ENCODE peak calls at places on chromosomes 16 and 17, in ten cellular contexts. M is brain microvascular endothelial cell; A is neural crest cell; H is psoas muscle; T is CD4-positive, alpha-beta T cell; L is body of pancreas; S is dorsolateral prefrontal cortex; I is type B pancreatic cell; E is upper lobe of left lung; R is esophagus squamous epithelium. W is an unnamed sample.

GRCh38 chr16:11949527-11949926 is 7.7 kb upstream of the NPIPB2 start:
- DNase-seq in M (peak), A (peak), H (no peak), T (no peak), L (peak), S (peak), I (no peak), E (no peak), R (no peak), W (peak)

GRCh38 chr17:45143767-45144198 is 4.5 kb upstream of the HEXIM1 start:
- DNase-seq in M (peak), A (no peak), H (peak), T (peak), L (peak), S (peak), I (no peak), E (peak), R (no peak), W (peak)

GRCh38 chr16:89334461-89334860 is 117.0 kb downstream of the ZNF778 start:
- DNase-seq in M (no peak), A (no peak), H (no peak), T (no peak), L (no peak), S (no peak), I (no peak), E (peak), R (no peak), W (no peak)

GRCh38 chr17:40551874-40552768 is 13.2 kb downstream of the CCR7 start:
- DNase-seq in M (peak), A (no peak), H (peak), T (peak), L (peak), S (peak), I (peak), E (peak), R (no peak), W (peak)

GRCh38 chr16:4676826-4677225 is 16.5 kb upstream of the NUDT16L1 start:
- DNase-seq in M (no peak), A (no peak), H (no peak), T (no peak), L (no peak), S (no peak), I (no peak), E (no peak), R (no peak), W (no peak)

GRCh38 chr16:65038125-65038524 is 83.7 kb downstream of the CDH11 start:
- DNase-seq in M (no peak), A (no peak), H (no peak), T (no peak), L (no peak), S (no peak), I (no peak), E (no peak), R (no peak), W (no peak)

GRCh38 chr16:30510392-30510938 is 15.9 kb downstream of the ZNF768 start:
- DNase-seq in M (no peak), A (no peak), H (no peak), T (no peak), L (no peak), S (no peak), I (no peak), E (no peak), R (no peak), W (no peak)

GRCh38 chr16:87457724-87458423 is 35.0 kb downstream of the ZCCHC14 start:
- DNase-seq in M (peak), A (no peak), H (no peak), T (peak), L (no peak), S (no peak), I (no peak), E (peak), R (no peak), W (peak)

GRCh38 chr17:48045270-48046001 is 2.7 kb upstream of the NFE2L1 start:
- DNase-seq in M (no peak), A (no peak), H (no peak), T (no peak), L (peak), S (no peak), I (no peak), E (no peak), R (no peak), W (no peak)

GRCh38 chr17:17713839-17714238 is 32.6 kb downstream of the RAI1 start:
- DNase-seq in M (peak), A (no peak), H (no peak), T (no peak), L (no peak), S (peak), I (no peak), E (no peak), R (no peak), W (peak)

GRCh38 chr16:3878610-3879009 is 1.9 kb downstream of the CREBBP start:
- DNase-seq in M (no peak), A (no peak), H (no peak), T (no peak), L (no peak), S (no peak), I (no peak), E (no peak), R (no peak), W (peak)

GRCh38 chr17:35612924-35613521 is 25.9 kb downstream of the AP2B1 start:
- DNase-seq in M (peak), A (peak), H (peak), T (peak), L (peak), S (peak), I (no peak), E (no peak), R (no peak), W (peak)

GRCh38 chr17:26792486-26792885 is 501.4 kb upstream of the WSB1 start:
- DNase-seq in M (no peak), A (no peak), H (no peak), T (no peak), L (no peak), S (no peak), I (no peak), E (no peak), R (no peak), W (no peak)

GRCh38 chr17:19336938-19337711 is 25.4 kb downstream of the B9D1 start:
- DNase-seq in M (peak), A (no peak), H (no peak), T (no peak), L (no peak), S (peak), I (no peak), E (no peak), R (no peak), W (no peak)

GRCh38 chr17:4789951-4790704 is 1.4 kb downstream of the GLTPD2 start:
- DNase-seq in M (peak), A (peak), H (peak), T (peak), L (peak), S (peak), I (peak), E (peak), R (peak), W (peak)

GRCh38 chr16:15041260-15042011 is 14.4 kb downstream of the NTAN1 start:
- DNase-seq in M (peak), A (no peak), H (peak), T (no peak), L (no peak), S (peak), I (no peak), E (peak), R (no peak), W (no peak)

GRCh38 chr16:14097182-14097951 is 26.2 kb downstream of the MRTFB start:
- DNase-seq in M (no peak), A (no peak), H (no peak), T (no peak), L (peak), S (no peak), I (no peak), E (no peak), R (no peak), W (peak)

GRCh38 chr16:69123894-69124293 is 8.5 kb downstream of the CHTF8 start:
- DNase-seq in M (peak), A (peak), H (no peak), T (peak), L (peak), S (peak), I (no peak), E (no peak), R (no peak), W (peak)

GRCh38 chr17:81579821-81580321 is 27.7 kb upstream of the FAAP100 start:
- DNase-seq in M (peak), A (no peak), H (no peak), T (no peak), L (no peak), S (no peak), I (no peak), E (no peak), R (no peak), W (peak)

GRCh38 chr16:53600076-53600475 is 97.1 kb upstream of the AKTIP start:
- DNase-seq in M (no peak), A (no peak), H (no peak), T (no peak), L (no peak), S (no peak), I (no peak), E (no peak), R (no peak), W (peak)

GRCh38 chr17:72514888-72515287 is 394.1 kb downstream of the SOX9 start:
- DNase-seq in M (peak), A (no peak), H (no peak), T (no peak), L (no peak), S (peak), I (no peak), E (no peak), R (no peak), W (no peak)

GRCh38 chr17:13003927-13004326 is 13.9 kb downstream of the ELAC2 start:
- DNase-seq in M (no peak), A (no peak), H (no peak), T (no peak), L (no peak), S (no peak), I (no peak), E (no peak), R (no peak), W (no peak)

GRCh38 chr17:13001991-13002615 is 15.7 kb downstream of the ELAC2 start:
- DNase-seq in M (no peak), A (no peak), H (no peak), T (no peak), L (no peak), S (no peak), I (no peak), E (no peak), R (no peak), W (no peak)

GRCh38 chr17:13002761-13003453 is 14.9 kb downstream of the ELAC2 start:
- DNase-seq in M (peak), A (peak), H (peak), T (peak), L (peak), S (peak), I (peak), E (no peak), R (no peak), W (peak)

GRCh38 chr17:13004336-13004735 is 13.5 kb downstream of the ELAC2 start:
- DNase-seq in M (no peak), A (no peak), H (no peak), T (no peak), L (no peak), S (no peak), I (no peak), E (no peak), R (no peak), W (no peak)

DNA sequence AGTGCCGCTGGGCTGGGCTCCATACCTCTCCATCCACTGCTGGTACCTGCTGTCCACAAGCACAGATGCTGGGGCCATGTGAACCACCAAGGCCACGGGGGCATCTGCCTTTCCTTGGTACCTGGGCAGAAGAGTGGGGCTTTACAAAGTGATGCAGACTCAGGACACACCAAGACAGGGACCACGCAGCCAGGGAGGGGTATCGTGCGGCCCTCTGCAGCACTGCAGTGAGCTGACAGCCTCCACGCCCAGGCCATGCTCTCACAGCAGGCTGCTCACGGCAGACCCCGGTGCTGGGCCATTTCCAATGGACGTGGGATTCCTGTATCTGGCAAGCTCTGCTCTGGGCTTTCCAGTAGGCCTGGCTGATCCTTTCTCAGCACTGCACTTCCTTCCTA is 14.4 kb downstream of the ELAC2 start:
- DNase-seq in M (no peak), A (no peak), H (no peak), T (no peak), L (no peak), S (no peak), I (no peak), E (peak), R (no peak), W (no peak)
- TF ChIP-seq CTCF in M (no peak), A (peak), H (no peak), T (no peak), L (no peak), S (no peak), I (peak), E (peak), R (no peak), W (peak)

GRCh38 chr16:67245674-67246080 is 1.6 kb downstream of the FHOD1 start:
- DNase-seq in M (no peak), A (no peak), H (no peak), T (no peak), L (no peak), S (no peak), I (no peak), E (no peak), R (no peak), W (no peak)

GRCh38 chr16:67246945-67247697 is at the start of gene FHOD1:
- DNase-seq in M (peak), A (peak), H (peak), T (peak), L (peak), S (peak), I (peak), E (peak), R (peak), W (peak)

GRCh38 chr16:67247698-67248400 is 568 bp upstream of the FHOD1 start:
- DNase-seq in M (no peak), A (no peak), H (no peak), T (no peak), L (no peak), S (no peak), I (no peak), E (no peak), R (no peak), W (no peak)

GRCh38 chr16:67245189-67245585 is 2.1 kb downstream of the FHOD1 start:
- DNase-seq in M (no peak), A (no peak), H (peak), T (no peak), L (no peak), S (no peak), I (no peak), E (no peak), R (no peak), W (no peak)

DNA sequence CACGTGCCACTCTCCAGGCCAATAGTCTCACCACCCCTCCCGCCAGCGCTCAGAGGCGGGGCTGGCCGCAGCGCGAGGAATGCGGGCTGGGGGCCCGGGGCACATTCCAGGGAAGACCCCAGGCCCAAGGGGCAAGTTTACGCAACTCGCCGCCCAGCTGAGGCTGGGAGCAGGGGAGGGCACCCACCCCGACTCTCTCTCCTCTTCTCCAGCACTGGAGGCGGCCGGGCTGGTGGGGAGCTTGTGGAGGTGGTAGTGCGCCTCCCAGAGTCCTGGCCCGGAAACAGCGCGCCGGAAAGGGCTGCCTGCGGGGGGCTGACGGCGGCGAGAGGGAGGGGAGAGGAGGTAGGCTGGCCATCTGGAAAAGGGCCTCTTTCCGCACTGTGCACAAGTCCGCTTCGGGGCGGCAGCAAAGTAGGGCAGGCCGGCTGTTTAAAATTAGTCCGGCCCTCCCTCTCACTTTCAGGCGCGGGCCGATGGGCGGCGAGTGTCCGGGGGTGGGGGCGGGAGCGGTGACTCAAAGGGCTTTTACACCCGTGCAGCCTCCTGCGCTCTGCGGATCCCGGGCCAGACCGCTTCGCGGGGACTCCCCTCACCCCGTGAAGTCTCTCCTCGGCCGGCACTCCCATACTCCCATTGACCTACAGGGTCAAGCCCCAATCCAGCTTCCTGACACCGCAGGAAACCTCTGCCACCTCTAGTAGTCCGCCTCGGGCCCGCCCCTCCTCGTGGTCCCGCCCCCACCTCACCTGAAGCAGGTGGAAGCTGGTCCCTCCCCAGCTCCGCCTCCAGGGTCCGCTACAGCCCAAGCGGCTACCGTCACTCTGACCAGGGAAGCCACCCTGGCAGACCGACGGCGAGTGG is 968 bp downstream of the FHOD1 start:
- DNase-seq in M (peak), A (peak), H (peak), T (peak), L (peak), S (peak), I (peak), E (peak), R (no peak), W (peak)
- TF ChIP-seq CTCF in M (peak), A (peak), H (peak), T (no peak), L (peak), S (peak), I (peak), E (peak), R (peak), W (peak)

GRCh38 chr17:688100-688989 is 26.3 kb downstream of the VPS53 start:
- DNase-seq in M (peak), A (no peak), H (no peak), T (no peak), L (no peak), S (no peak), I (no peak), E (no peak), R (no peak), W (no peak)

GRCh38 chr17:690346-690745 is 24.3 kb downstream of the VPS53 start:
- DNase-seq in M (no peak), A (no peak), H (no peak), T (no peak), L (no peak), S (no peak), I (no peak), E (no peak), R (no peak), W (no peak)

GRCh38 chr17:692116-692515 is 22.5 kb downstream of the VPS53 start:
- DNase-seq in M (peak), A (no peak), H (no peak), T (no peak), L (no peak), S (no peak), I (no peak), E (no peak), R (no peak), W (peak)

GRCh38 chr17:691423-691822 is 23.2 kb downstream of the VPS53 start:
- DNase-seq in M (peak), A (no peak), H (no peak), T (no peak), L (no peak), S (no peak), I (no peak), E (no peak), R (no peak), W (peak)

GRCh38 chr17:689556-690247 is 24.9 kb downstream of the VPS53 start:
- DNase-seq in M (no peak), A (no peak), H (no peak), T (no peak), L (no peak), S (no peak), I (no peak), E (no peak), R (no peak), W (no peak)
- TF ChIP-seq CTCF in M (no peak), A (no peak), H (no peak), T (no peak), L (no peak), S (no peak), I (no peak), E (no peak), R (no peak), W (no peak)

GRCh38 chr17:79612468-79613194 is 1.8 kb upstream of the RBFOX3 start:
- DNase-seq in M (no peak), A (peak), H (no peak), T (no peak), L (peak), S (peak), I (no peak), E (peak), R (no peak), W (no peak)
- TF ChIP-seq CTCF in M (peak), A (peak), H (peak), T (no peak), L (peak), S (peak), I (peak), E (peak), R (peak), W (peak)

GRCh38 chr17:1516403-1517161 is at the start of gene INPP5K:
- DNase-seq in M (peak), A (peak), H (peak), T (peak), L (peak), S (peak), I (peak), E (peak), R (peak), W (peak)
- TF ChIP-seq CTCF in M (no peak), A (no peak), H (no peak), T (no peak), L (peak), S (peak), I (no peak), E (peak), R (peak), W (no peak)

GRCh38 chr16:75127713-75128415 is 11.3 kb upstream of the LDHD start:
- DNase-seq in M (no peak), A (no peak), H (no peak), T (no peak), L (no peak), S (no peak), I (no peak), E (no peak), R (no peak), W (no peak)

GRCh38 chr16:75131081-75131480 is 14.5 kb upstream of the LDHD start:
- DNase-seq in M (no peak), A (no peak), H (no peak), T (no peak), L (no peak), S (no peak), I (no peak), E (no peak), R (no peak), W (no peak)

DNA sequence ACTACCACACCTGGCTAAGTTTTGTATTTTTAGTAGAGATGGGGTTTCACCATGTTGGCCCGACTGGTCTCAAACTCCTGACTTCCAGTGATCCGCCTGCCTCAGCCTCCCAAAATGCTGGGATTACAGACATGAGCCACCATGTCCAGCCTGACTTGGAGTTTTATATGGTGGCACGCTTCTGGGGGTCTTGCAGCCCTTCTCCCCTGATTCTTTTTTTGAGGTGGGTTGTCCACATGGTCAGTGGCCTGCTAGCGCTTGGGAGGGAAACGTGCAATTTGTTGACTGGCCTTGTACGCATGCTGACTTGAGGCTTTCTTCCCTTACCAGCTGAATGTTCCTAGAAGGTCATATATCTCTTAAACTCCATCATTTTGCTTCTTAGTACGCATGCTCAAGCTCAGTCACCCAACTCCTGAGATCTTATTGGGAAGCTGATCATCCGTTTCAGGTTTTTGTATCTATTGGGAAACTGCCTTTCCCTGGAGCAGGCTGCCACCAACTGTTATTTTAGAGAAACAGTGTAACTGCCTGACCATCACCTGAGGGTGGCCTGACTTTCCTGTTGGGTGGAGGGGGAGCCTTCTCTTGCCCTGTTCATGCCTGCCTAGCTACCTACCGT is 13.7 kb upstream of the LDHD start:
- DNase-seq in M (no peak), A (no peak), H (no peak), T (no peak), L (no peak), S (no peak), I (no peak), E (no peak), R (no peak), W (no peak)
- TF ChIP-seq CTCF in M (no peak), A (no peak), H (peak), T (no peak), L (no peak), S (no peak), I (no peak), E (no peak), R (no peak), W (no peak)